ENCODE peak calls at places on chromosomes 3 and 15, in nine cellular contexts. H is heart left ventricle, C is esophagus muscularis mucosa, A is adrenal gland, E is uterus, T is ovary, O is esophagus squamous epithelium, K is breast epithelium, W is endothelial cell of umbilical vein. N is an unnamed sample. For H3K27me3, the result is how much of the 10 kb centered on the place peaks cover.

GRCh38 chr3:88985491-88985890 is 121.9 kb upstream of the EPHA3 start:
- DNase-seq in H (no peak), A (no peak), E (no peak), T (no peak), W (no peak), K (no peak), C (no peak), O (no peak), N (no peak)

GRCh38 chr15:83210619-83211018 is 3.0 kb upstream of the HDGFL3 start:
- DNase-seq in C (no peak), K (peak), E (no peak), W (no peak), T (no peak), O (no peak), A (peak), H (no peak), N (no peak)

GRCh38 chr15:101481381-101481705 is 8.2 kb downstream of the PCSK6 start:
- DNase-seq in T (no peak), E (no peak), C (no peak), K (no peak), A (no peak), H (no peak), O (no peak), W (no peak), N (no peak)

GRCh38 chr3:40939113-40940070 is 259.9 kb upstream of the CTNNB1 start:
- DNase-seq in W (peak), A (no peak), T (no peak), C (no peak), E (no peak), H (no peak), O (no peak), K (peak), N (no peak)

GRCh38 chr3:9916734-9917680 is at the start of gene IL17RC:
- DNase-seq in H (peak), T (peak), K (peak), C (peak), E (peak), W (peak), A (peak), O (no peak), N (peak)

GRCh38 chr3:183555541-183556081 is at the start of gene KLHL6:
- DNase-seq in O (no peak), K (no peak), A (peak), E (no peak), W (peak), T (no peak), C (no peak), H (peak), N (peak)

GRCh38 chr3:112372396-112372795 is 39.4 kb downstream of the CD200 start:
- DNase-seq in O (no peak), A (no peak), W (no peak), C (no peak), H (no peak), K (no peak), E (no peak), T (no peak), N (no peak)

GRCh38 chr3:42827654-42828053 is 18.4 kb downstream of the ACKR2 start:
- DNase-seq in H (no peak), C (no peak), T (no peak), K (no peak), W (no peak), O (no peak), E (no peak), A (no peak), N (peak)

GRCh38 chr3:159626598-159626997 is 362.0 kb upstream of the IL12A start:
- DNase-seq in C (no peak), E (no peak), H (no peak), W (no peak), A (no peak), K (no peak), T (no peak), O (no peak), N (no peak)

DNA sequence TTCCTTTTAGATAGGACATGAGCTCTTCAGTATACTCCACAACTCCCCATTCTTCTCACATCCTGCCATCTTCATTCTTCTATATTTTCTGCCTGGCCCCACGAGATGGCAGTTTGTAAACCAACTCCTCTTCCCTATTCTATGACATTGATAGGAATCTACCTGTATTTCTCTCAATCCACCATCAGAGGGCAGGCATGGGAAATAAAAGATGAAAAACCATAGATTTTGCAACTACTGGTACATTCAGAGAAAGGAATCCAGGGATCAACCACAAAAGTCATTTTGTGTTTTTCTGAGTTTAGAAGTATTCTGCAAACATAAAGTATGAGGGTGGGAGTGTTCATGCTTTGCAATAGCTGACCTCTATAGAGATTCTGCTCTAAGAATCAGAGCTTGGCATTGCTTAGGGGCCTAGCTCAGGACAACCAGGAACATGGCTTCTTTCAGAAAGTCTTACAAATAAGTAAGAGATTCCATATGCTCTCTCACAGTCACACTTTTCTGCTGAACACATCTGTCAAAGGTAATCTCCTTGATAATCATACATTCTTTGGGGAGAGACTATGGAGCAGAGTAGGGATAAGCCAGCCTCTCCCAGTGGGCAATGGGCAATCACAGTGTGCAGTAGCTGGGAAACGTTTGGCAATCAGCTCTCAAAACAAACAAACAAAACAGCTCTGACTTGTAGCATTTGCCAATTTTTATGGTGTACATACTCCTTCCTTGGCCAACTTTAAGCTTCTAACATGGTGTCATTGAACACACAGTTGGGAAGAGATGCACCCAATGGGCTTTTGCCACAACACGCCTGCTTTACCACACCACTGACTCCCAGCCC is 43.1 kb upstream of the SLC25A36 start:
- DNase-seq in A (no peak), C (no peak), W (peak), K (no peak), T (no peak), H (no peak), E (no peak), O (no peak), N (no peak)
- TF ChIP-seq CTCF in A (peak), C (peak), W (peak), K (peak), T (peak), H (peak), E (peak), O (peak), N (peak)

DNA sequence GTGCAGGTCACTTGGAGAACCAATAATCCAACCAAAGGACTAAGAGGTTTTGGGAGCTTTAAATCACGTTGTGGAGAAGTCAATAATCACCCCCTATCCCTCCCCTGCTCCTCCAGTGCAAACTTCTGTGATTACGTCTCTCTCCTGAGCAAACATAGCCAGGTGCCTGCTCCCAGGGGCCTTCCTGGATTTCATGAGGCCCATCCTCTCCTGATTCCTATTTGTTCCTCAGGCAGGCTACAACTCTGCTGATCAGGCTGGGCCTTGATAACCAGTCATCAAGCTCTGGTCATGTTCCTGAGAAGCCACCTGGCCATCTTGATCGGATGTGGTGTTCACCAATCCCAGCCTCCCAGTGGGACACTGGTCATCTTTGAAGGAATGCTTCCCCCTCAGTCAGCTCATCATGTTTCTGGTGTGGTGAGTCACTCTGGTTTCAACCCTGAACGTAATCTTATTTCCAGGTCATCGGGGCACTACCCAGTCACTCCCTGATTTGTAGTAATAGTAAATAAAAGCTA is 2.9 kb upstream of the ZNF710 start:
- DNase-seq in O (no peak), C (no peak), K (no peak), T (no peak), E (no peak), H (no peak), A (no peak), W (peak), N (no peak)
- TF ChIP-seq POLR2A in O (no peak), C (no peak), K (no peak), T (no peak), E (no peak), H (no peak), A (no peak), W (no peak), N (no peak)

GRCh38 chr3:147365196-147366115 is 40.9 kb downstream of the ZIC4 start:
- DNase-seq in T (no peak), O (no peak), W (no peak), K (no peak), H (no peak), A (no peak), E (no peak), C (peak), N (no peak)
- H3K27me3 ChIP-seq in T (under half), O (half or more), W (half or more), K (under half), H (half or more), A (half or more), E (half or more), C (under half), N (half or more)

DNA sequence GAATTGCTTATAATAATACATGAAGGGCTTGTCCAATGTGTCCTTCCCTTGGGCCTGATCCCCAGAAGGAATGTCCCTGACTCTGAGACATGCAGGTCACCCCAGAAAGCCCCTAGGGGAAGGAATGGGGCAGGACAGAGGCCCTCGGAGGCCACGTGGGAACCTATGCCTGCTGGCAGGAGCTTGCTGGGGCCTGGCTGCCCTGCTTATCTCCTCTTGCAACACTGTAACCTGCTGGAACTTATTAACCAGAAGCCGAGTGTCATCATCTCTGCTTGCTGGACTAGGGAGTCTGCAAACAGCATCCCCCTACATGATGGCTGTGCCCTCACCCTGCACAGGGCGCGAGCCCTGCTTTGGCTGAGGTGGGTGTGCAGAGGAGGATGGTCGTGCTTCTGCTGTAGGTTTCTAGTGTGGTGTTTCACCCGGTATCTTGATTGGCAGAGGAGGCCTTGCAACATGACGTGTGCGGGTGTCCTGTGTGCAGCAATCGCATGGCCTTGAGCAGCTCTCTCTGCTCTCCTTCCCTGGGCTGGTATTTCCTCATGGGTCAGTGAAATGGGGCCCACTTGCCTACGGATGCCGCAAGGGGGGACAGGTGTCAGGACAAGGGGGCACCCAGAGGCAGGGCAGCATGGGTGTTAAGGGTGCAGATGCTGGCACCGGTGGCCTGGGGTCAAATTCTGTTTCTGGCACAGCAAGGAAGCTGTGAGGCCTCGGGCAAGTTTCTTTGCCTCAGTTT is 5.0 kb downstream of the CHST13 start:
- DNase-seq in E (no peak), C (no peak), A (peak), H (peak), T (no peak), K (no peak), W (no peak), O (no peak), N (no peak)
- TF ChIP-seq CTCF in E (no peak), C (no peak), A (peak), H (peak), T (no peak), K (no peak), W (no peak), O (no peak), N (no peak)